ENCODE peak calls at places on chromosomes 6 and 20, in six cellular contexts. Z is fibroblast of lung, R is ascending aorta, D is CD14-positive monocyte, A is mucosa of descending colon, G is GM23338. U is an unnamed sample.

GRCh38 chr20:34863421-34863965 is 9.2 kb downstream of the GGT7 start:
- DNase-seq in Z (no peak), R (no peak), D (no peak), A (no peak), G (peak; percentile 57), U (no peak)

GRCh38 chr6:6565488-6565887 is 23.0 kb upstream of the LY86 start:
- DNase-seq in Z (no peak), R (no peak), D (no peak), A (no peak), G (no peak), U (no peak)

GRCh38 chr6:12479451-12479850 is 189.3 kb downstream of the EDN1 start:
- DNase-seq in Z (no peak), R (no peak), D (no peak), A (no peak), G (no peak), U (no peak)

GRCh38 chr6:156154896-156155295 is 622.3 kb upstream of the ARID1B start:
- DNase-seq in Z (no peak), R (no peak), D (no peak), A (no peak), G (no peak), U (no peak)

GRCh38 chr6:116041934-116042333 is 18.8 kb downstream of the FRK start:
- DNase-seq in Z (no peak), R (no peak), D (no peak), A (no peak), G (no peak), U (no peak)

GRCh38 chr6:85628353-85628752 is 14.3 kb downstream of the SYNCRIP start:
- DNase-seq in Z (no peak), R (no peak), D (no peak), A (no peak), G (no peak), U (no peak)

GRCh38 chr6:108546079-108547049 is 14.4 kb upstream of the FOXO3 start:
- DNase-seq in Z (no peak), R (no peak), D (no peak), A (no peak), G (no peak), U (no peak)

GRCh38 chr20:53281557-53282117 is 309.5 kb downstream of the TSHZ2 start:
- DNase-seq in Z (no peak), R (no peak), D (no peak), A (no peak), G (peak; percentile 26), U (no peak)

GRCh38 chr6:132298344-132298949 is 102.8 kb downstream of the MOXD1 start:
- DNase-seq in Z (peak; percentile 35), R (peak; percentile 65), D (no peak), A (peak; percentile 89), G (peak; percentile 84), U (peak; percentile 31)

DNA sequence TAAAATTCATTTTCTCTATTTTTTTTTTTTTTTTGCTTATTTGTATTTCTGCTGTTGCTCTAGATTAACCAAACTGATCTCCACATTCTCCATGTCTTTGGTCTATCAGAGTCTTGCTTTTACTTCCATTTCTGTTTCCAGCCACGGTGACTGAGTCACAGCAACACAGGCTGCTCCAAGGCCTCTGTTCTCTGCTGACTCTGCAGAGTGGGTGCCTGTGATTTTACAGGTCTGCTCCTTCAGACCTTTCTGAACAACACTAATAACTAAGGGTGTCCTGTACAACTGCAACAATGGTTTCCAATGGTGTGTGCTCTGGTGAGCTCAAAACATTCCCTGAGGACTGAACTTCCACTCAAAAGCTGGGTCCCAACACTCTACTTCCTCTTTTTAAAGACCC is 102.3 kb upstream of the BMP2 start:
- DNase-seq in Z (no peak), R (no peak), D (no peak), A (no peak), G (no peak), U (no peak)
- TF ChIP-seq CTCF in Z (no peak), R (no peak), D (no peak), A (no peak), G (no peak), U (no peak)

DNA sequence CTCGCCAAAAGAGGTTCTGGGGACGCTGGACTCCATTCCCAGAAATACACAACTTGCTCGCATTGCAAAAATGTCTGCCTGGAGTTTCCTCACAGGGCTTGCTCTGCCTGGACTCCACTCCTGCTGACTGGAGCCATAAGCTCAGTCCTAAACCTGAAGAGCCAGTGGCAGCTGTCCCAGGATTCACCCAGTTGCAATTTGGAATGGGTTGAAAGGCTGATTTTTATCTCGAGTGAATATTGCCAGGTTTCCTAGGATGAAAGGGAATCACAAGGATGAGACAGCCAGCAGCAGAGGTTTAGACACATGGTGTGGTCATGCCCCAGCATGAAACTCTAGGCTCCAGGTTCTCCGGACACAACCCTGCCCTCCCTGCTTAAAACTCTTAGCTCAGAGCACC is 223.3 kb downstream of the BMP7 start:
- DNase-seq in Z (peak; percentile 25), R (no peak), D (no peak), A (no peak), G (no peak), U (no peak)
- TF ChIP-seq CTCF in Z (no peak), R (no peak), D (no peak), A (no peak), G (no peak), U (no peak)

GRCh38 chr6:524803-525202 is 132.1 kb downstream of the HUS1B start:
- DNase-seq in Z (no peak), R (no peak), D (no peak), A (peak; percentile 20), G (no peak), U (no peak)
- TF ChIP-seq CTCF in Z (no peak), R (no peak), D (no peak), A (no peak), G (peak; percentile 53), U (no peak)

GRCh38 chr6:90596967-90597539 is 10.2 kb upstream of the MAP3K7 start:
- DNase-seq in Z (no peak), R (no peak), D (no peak), A (no peak), G (no peak), U (no peak)
- TF ChIP-seq CTCF in Z (no peak), R (no peak), D (no peak), A (no peak), G (no peak), U (no peak)

DNA sequence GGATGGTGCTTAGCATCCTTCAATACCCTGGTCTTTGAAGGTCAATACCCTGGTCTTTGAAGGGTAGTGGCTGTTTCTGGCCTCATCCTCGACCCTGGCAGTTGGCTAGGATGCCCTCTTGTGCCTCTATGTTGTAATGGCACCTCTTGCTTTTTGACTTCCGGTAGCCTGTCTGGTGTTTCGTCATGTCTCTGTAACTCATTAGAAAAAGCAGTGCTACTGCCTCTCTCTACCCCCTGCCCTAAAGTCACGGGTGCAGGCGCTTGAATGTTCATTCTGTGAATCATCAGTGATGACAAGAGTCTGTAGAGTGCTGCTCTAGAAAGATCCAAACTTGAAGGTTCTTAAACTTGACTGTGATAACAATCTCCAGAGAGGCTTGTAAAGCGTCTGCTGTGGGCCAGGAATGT is 28.3 kb downstream of the RSPO4 start:
- DNase-seq in Z (no peak), R (no peak), D (peak; percentile 80), A (peak; percentile 35), G (peak; percentile 83), U (peak; percentile 80)
- TF ChIP-seq CTCF in Z (peak; percentile 27), R (no peak), D (peak; percentile 80), A (no peak), G (peak; percentile 81), U (peak; percentile 74)

DNA sequence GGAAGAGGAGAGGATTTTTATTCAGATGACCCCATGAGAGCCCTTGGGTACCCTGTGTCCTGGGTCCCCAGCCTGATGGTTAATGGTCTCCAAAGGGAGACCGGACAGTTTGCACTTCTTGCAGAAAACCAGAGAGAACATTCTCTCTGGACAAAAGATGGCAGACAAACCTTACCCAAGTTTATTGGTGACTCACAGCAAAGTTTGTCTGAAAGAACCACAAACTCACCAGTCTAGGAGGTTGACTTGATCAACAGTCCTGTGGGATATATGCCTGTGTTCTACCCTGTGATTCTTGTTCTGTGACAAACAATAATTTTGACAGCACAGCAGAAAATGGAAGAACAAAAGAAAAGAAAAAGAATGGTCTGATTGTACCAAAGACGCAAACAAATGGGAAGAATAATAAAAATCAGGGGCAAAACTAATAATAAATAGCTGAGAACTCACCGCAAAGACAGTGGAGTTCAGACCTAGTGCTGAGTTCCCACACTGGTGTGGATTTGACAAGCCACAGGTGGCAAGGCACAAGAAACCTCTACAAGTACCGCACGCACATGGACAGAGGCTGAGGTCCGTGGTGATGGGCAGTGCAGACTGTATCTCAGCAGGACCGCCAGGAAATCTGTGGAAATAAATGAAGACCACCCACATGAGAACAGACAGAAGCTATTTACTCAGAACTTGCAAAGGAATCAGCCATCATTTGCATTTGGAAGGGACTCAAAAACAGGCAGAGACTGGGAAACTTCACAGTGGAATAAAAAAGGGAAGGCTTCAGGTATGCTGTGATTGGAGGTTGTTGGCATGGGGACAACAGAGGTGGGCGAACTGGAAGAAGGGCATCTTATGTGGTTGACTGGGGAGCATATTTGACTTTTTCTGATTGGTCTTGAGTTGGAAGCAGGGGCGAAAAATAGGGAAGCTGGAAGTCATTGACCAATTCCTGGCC is 246.3 kb upstream of the RNF24 start:
- DNase-seq in Z (peak; percentile 56), R (no peak), D (no peak), A (no peak), G (peak; percentile 29), U (peak; percentile 55)
- TF ChIP-seq CTCF in Z (no peak), R (no peak), D (no peak), A (no peak), G (no peak), U (peak; percentile 35)

U was measured in HFFc6.